ENCODE peak calls at places on chromosomes 13 and 19, in four cellular contexts. K is uterus, I is BE2C, Y is progenitor cell of endocrine pancreas. Z is an unnamed sample.

GRCh38 chr13:99421758-99422555 is 79.3 kb upstream of the TM9SF2 start:
- DNase-seq in K (no peak), I (no peak), Y (no peak), Z (peak)

GRCh38 chr13:112726018-112726767 is 36.4 kb downstream of the ATP11A start:
- DNase-seq in K (no peak), I (no peak), Y (no peak), Z (peak)

GRCh38 chr13:51003642-51004041 is 94.1 kb downstream of the RNASEH2B start:
- DNase-seq in K (no peak), I (no peak), Y (no peak), Z (no peak)

GRCh38 chr13:89165685-89166084 is 1494.5 kb downstream of the SLITRK5 start:
- DNase-seq in K (no peak), I (no peak), Y (no peak), Z (no peak)

GRCh38 chr19:34265221-34265650 is 10.9 kb downstream of the GARRE1 start:
- DNase-seq in K (peak), I (peak), Y (no peak), Z (no peak)

GRCh38 chr19:15417699-15418098 is 1.1 kb downstream of the AKAP8L start:
- DNase-seq in K (no peak), I (no peak), Y (no peak), Z (no peak)

GRCh38 chr13:40781717-40782116 is 7.7 kb upstream of the SLC25A15 start:
- DNase-seq in K (no peak), I (no peak), Y (no peak), Z (no peak)

GRCh38 chr13:74145249-74145970 is 11.2 kb upstream of the KLF12 start:
- DNase-seq in K (no peak), I (peak), Y (no peak), Z (no peak)

GRCh38 chr13:31261241-31261640 is 61.5 kb downstream of the B3GLCT start:
- DNase-seq in K (no peak), I (no peak), Y (no peak), Z (no peak)

GRCh38 chr13:36831291-36831690 is 12.3 kb downstream of the RFXAP start:
- DNase-seq in K (no peak), I (no peak), Y (no peak), Z (no peak)

GRCh38 chr19:18436651-18437478 is 1.1 kb downstream of the ISYNA1 start:
- DNase-seq in K (peak), I (peak), Y (peak), Z (peak)

GRCh38 chr13:98741741-98742435 is 10.6 kb downstream of the SLC15A1 start:
- DNase-seq in K (no peak), I (no peak), Y (no peak), Z (no peak)

GRCh38 chr13:111165611-111166010 is 50.5 kb downstream of the ARHGEF7 start:
- DNase-seq in K (no peak), I (no peak), Y (no peak), Z (no peak)

GRCh38 chr13:28532226-28533048 is 37.5 kb upstream of the FLT1 start:
- DNase-seq in K (no peak), I (peak), Y (peak), Z (no peak)

GRCh38 chr13:21579754-21580316 is 24.1 kb downstream of the MICU2 start:
- DNase-seq in K (no peak), I (no peak), Y (no peak), Z (no peak)

GRCh38 chr19:18023596-18024212 is 15.7 kb downstream of the ARRDC2 start:
- DNase-seq in K (peak), I (no peak), Y (no peak), Z (peak)

GRCh38 chr13:99144306-99144705 is 56.3 kb upstream of the UBAC2 start:
- DNase-seq in K (no peak), I (no peak), Y (no peak), Z (no peak)

GRCh38 chr19:11813801-11814706 is at the start of gene ZNF440:
- DNase-seq in K (peak), I (peak), Y (peak), Z (peak)

GRCh38 chr13:19601749-19602725 is 31.4 kb upstream of the MPHOSPH8 start:
- DNase-seq in K (no peak), I (peak), Y (peak), Z (peak)

GRCh38 chr19:44720945-44721344 is 22.0 kb downstream of the CEACAM16 start:
- DNase-seq in K (no peak), I (no peak), Y (no peak), Z (peak)

GRCh38 chr13:110664074-110664473 is 41.8 kb downstream of the CARS2 start:
- DNase-seq in K (no peak), I (no peak), Y (no peak), Z (no peak)

GRCh38 chr13:100175078-100175802 is 86.3 kb downstream of the PCCA start:
- DNase-seq in K (no peak), I (no peak), Y (no peak), Z (no peak)

GRCh38 chr19:57190301-57190700 is 999 bp upstream of the ZNF264 start:
- DNase-seq in K (no peak), I (no peak), Y (no peak), Z (no peak)
- TF ChIP-seq CTCF in K (no peak), I (no peak), Y (no peak), Z (no peak)

GRCh38 chr19:50791594-50792245 is 1.5 kb downstream of the ACP4 start:
- DNase-seq in K (no peak), I (no peak), Y (no peak), Z (no peak)
- TF ChIP-seq CTCF in K (no peak), I (no peak), Y (no peak), Z (no peak)

GRCh38 chr19:14089662-14090508 is 666 bp downstream of the SAMD1 start:
- DNase-seq in K (no peak), I (peak), Y (peak), Z (peak)
- TF ChIP-seq CTCF in K (peak), I (no peak), Y (no peak), Z (no peak)

DNA sequence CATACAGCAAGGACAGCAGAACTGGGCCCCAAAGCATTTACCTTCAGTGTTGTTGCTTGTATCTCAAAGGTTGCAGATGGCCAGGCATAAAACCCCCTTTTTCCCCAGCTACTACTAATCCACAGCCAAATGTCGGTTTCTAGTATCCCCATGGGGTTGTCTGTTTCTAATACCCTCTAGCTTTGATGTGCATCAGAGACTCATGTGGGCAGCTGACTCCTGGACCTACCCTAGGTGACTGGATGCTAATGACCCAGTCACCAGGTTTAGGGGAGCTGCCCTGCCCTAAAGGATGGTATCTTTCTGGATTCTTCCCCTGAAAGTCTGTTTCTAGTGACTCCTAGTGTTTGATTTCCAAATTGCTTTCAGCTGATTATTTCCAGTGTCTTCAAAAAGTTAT is 23.9 kb downstream of the TJP3 start:
- DNase-seq in K (no peak), I (no peak), Y (no peak), Z (no peak)
- TF ChIP-seq CTCF in K (no peak), I (no peak), Y (no peak), Z (no peak)

Z was measured in activated CD8-positive, alpha-beta T cell treated with anti-CD3 and anti-CD28 coated beads for 36 hours.